ENCODE peak calls at places on chromosomes 3 and 15, in eight cellular contexts. O, Q, K, I, S, M, F and L are unnamed samples.

GRCh38 chr3:122727766-122728165 is 47.1 kb downstream of the PARP14 start:
- DNase-seq in O (no peak), Q (no peak), K (no peak), I (no peak), S (peak), M (no peak), F (no peak), L (no peak)

GRCh38 chr3:171374661-171375285 is 85.4 kb downstream of the TNIK start:
- DNase-seq in O (no peak), Q (no peak), K (no peak), I (no peak), S (peak), M (no peak), F (peak), L (no peak)

GRCh38 chr3:168517514-168518071 is 421.9 kb upstream of the GOLIM4 start:
- DNase-seq in O (no peak), Q (no peak), K (no peak), I (no peak), S (no peak), M (no peak), F (no peak), L (peak)

GRCh38 chr3:127630811-127631714 is 2.1 kb downstream of the PODXL2 start:
- DNase-seq in O (no peak), Q (no peak), K (no peak), I (no peak), S (no peak), M (no peak), F (no peak), L (no peak)

GRCh38 chr3:32313723-32314473 is 75.4 kb downstream of the CMTM8 start:
- DNase-seq in O (no peak), Q (peak), K (no peak), I (no peak), S (peak), M (no peak), F (peak), L (no peak)

GRCh38 chr3:8625991-8626390 is 18.6 kb downstream of the SSUH2 start:
- DNase-seq in O (no peak), Q (no peak), K (no peak), I (no peak), S (peak), M (no peak), F (no peak), L (no peak)

GRCh38 chr15:28904023-28904422 is 18.2 kb downstream of the APBA2 start:
- DNase-seq in O (no peak), Q (no peak), K (no peak), I (no peak), S (no peak), M (no peak), F (no peak), L (no peak)

GRCh38 chr15:89358435-89358754 is 23.8 kb upstream of the POLG start:
- DNase-seq in O (no peak), Q (no peak), K (no peak), I (no peak), S (no peak), M (no peak), F (no peak), L (no peak)

GRCh38 chr15:83653639-83654378 is at the start of gene ADAMTSL3:
- DNase-seq in O (no peak), Q (no peak), K (no peak), I (no peak), S (no peak), M (peak), F (peak), L (peak)

GRCh38 chr3:32246079-32246675 is 7.7 kb downstream of the CMTM8 start:
- DNase-seq in O (no peak), Q (no peak), K (no peak), I (no peak), S (peak), M (peak), F (no peak), L (peak)

GRCh38 chr3:48929358-48930035 is 10.9 kb downstream of the ARIH2 start:
- DNase-seq in O (no peak), Q (no peak), K (no peak), I (no peak), S (no peak), M (no peak), F (no peak), L (no peak)

GRCh38 chr3:102471001-102471400 is 36.2 kb downstream of the ZPLD1 start:
- DNase-seq in O (no peak), Q (no peak), K (peak), I (no peak), S (no peak), M (no peak), F (no peak), L (no peak)

GRCh38 chr3:112531358-112531781 is 30.4 kb downstream of the ATG3 start:
- DNase-seq in O (no peak), Q (no peak), K (no peak), I (peak), S (peak), M (no peak), F (peak), L (peak)

GRCh38 chr3:53806182-53807116 is 39.8 kb downstream of the CHDH start:
- DNase-seq in O (no peak), Q (no peak), K (no peak), I (no peak), S (peak), M (no peak), F (peak), L (peak)

GRCh38 chr3:129514563-129514962 is 13.9 kb upstream of the RHO start:
- DNase-seq in O (no peak), Q (no peak), K (no peak), I (no peak), S (no peak), M (no peak), F (no peak), L (no peak)

GRCh38 chr15:61974759-61975158 is 85.5 kb downstream of the VPS13C start:
- DNase-seq in O (no peak), Q (no peak), K (no peak), I (no peak), S (peak), M (no peak), F (peak), L (no peak)

GRCh38 chr3:50853936-50854335 is 179.2 kb downstream of the DOCK3 start:
- DNase-seq in O (no peak), Q (no peak), K (no peak), I (no peak), S (no peak), M (no peak), F (no peak), L (no peak)

GRCh38 chr3:42653303-42653559 is 266 bp upstream of the ZBTB47 start:
- DNase-seq in O (no peak), Q (no peak), K (no peak), I (no peak), S (no peak), M (no peak), F (no peak), L (no peak)